ENCODE peak calls at places on chromosomes 11 and 22, in four cellular contexts. One of them, this sample, is unnamed.
A peak's percentile ranks its signal among the peaks of the same experiment; 100 is the strongest.

GRCh38 chr22:44723801-44724200 is 21.8 kb downstream of the PRR5 start:
- DNase-seq in Karpas-422: peak; percentile 90
- DNase-seq in CD8-positive, alpha-beta memory T cell: no peak
- DNase-seq in neuronal stem cell: no peak
- DNase-seq in this sample: no peak

GRCh38 chr11:26613759-26614158 is 41.7 kb upstream of the MUC15 start:
- DNase-seq in Karpas-422: no peak
- DNase-seq in CD8-positive, alpha-beta memory T cell: no peak
- DNase-seq in neuronal stem cell: no peak
- DNase-seq in this sample: no peak

GRCh38 chr22:40753114-40753513 is 66.0 kb downstream of the SLC25A17 start:
- DNase-seq in Karpas-422: no peak
- DNase-seq in CD8-positive, alpha-beta memory T cell: no peak
- DNase-seq in neuronal stem cell: no peak
- DNase-seq in this sample: no peak

GRCh38 chr22:43047605-43048004 is 32.7 kb upstream of the PACSIN2 start:
- DNase-seq in Karpas-422: no peak
- DNase-seq in CD8-positive, alpha-beta memory T cell: no peak
- DNase-seq in neuronal stem cell: no peak
- DNase-seq in this sample: no peak

GRCh38 chr11:12569499-12570040 is 104.7 kb upstream of the TEAD1 start:
- DNase-seq in Karpas-422: no peak
- DNase-seq in CD8-positive, alpha-beta memory T cell: no peak
- DNase-seq in neuronal stem cell: no peak
- DNase-seq in this sample: no peak

GRCh38 chr11:103944251-103944944 is 92.0 kb upstream of the DDI1 start:
- DNase-seq in Karpas-422: no peak
- DNase-seq in CD8-positive, alpha-beta memory T cell: no peak
- DNase-seq in neuronal stem cell: no peak
- DNase-seq in this sample: no peak

GRCh38 chr11:123924027-123924426 is 15.4 kb upstream of the OR4D5 start:
- DNase-seq in Karpas-422: no peak
- DNase-seq in CD8-positive, alpha-beta memory T cell: no peak
- DNase-seq in neuronal stem cell: no peak
- DNase-seq in this sample: no peak

GRCh38 chr22:37739611-37740049 is 42.8 kb downstream of the TRIOBP start:
- DNase-seq in Karpas-422: no peak
- DNase-seq in CD8-positive, alpha-beta memory T cell: no peak
- DNase-seq in neuronal stem cell: no peak
- DNase-seq in this sample: peak; percentile 25

GRCh38 chr22:29343313-29343805 is 27.9 kb upstream of the RASL10A start:
- DNase-seq in Karpas-422: no peak
- DNase-seq in CD8-positive, alpha-beta memory T cell: no peak
- DNase-seq in neuronal stem cell: no peak
- DNase-seq in this sample: no peak

GRCh38 chr22:47328550-47329243 is 566.2 kb downstream of the TBC1D22A start:
- DNase-seq in Karpas-422: no peak
- DNase-seq in CD8-positive, alpha-beta memory T cell: no peak
- DNase-seq in neuronal stem cell: no peak
- DNase-seq in this sample: peak; percentile 23

GRCh38 chr11:131943296-131943695 is 572.9 kb downstream of the NTM start:
- DNase-seq in Karpas-422: no peak
- DNase-seq in CD8-positive, alpha-beta memory T cell: no peak
- DNase-seq in neuronal stem cell: no peak
- DNase-seq in this sample: no peak

GRCh38 chr11:12922418-12922817 is 86.7 kb upstream of the RASSF10 start:
- DNase-seq in Karpas-422: no peak
- DNase-seq in CD8-positive, alpha-beta memory T cell: no peak
- DNase-seq in neuronal stem cell: no peak
- DNase-seq in this sample: no peak

GRCh38 chr11:102147031-102147430 is 36.8 kb downstream of the YAP1 start:
- DNase-seq in Karpas-422: no peak
- DNase-seq in CD8-positive, alpha-beta memory T cell: no peak
- DNase-seq in neuronal stem cell: no peak
- DNase-seq in this sample: no peak

GRCh38 chr22:43185860-43186261 is 1.1 kb downstream of the TTLL12 start:
- DNase-seq in Karpas-422: peak; percentile 55
- DNase-seq in CD8-positive, alpha-beta memory T cell: no peak
- DNase-seq in neuronal stem cell: no peak
- DNase-seq in this sample: peak; percentile 52

GRCh38 chr11:66429983-66430602 is 8.6 kb downstream of the MRPL11 start:
- DNase-seq in Karpas-422: peak; percentile 93
- DNase-seq in CD8-positive, alpha-beta memory T cell: peak; percentile 41
- DNase-seq in neuronal stem cell: peak; percentile 76
- DNase-seq in this sample: peak; percentile 39

GRCh38 chr11:128686745-128687177 is 7.1 kb upstream of the FLI1 start:
- DNase-seq in Karpas-422: no peak
- DNase-seq in CD8-positive, alpha-beta memory T cell: peak; percentile 44
- DNase-seq in neuronal stem cell: no peak
- DNase-seq in this sample: no peak

GRCh38 chr11:8107642-8108041 is 26.6 kb downstream of the TUB start:
- DNase-seq in Karpas-422: no peak
- DNase-seq in CD8-positive, alpha-beta memory T cell: no peak
- DNase-seq in neuronal stem cell: no peak
- DNase-seq in this sample: no peak

GRCh38 chr11:78821371-78822306 is 247.0 kb upstream of the NARS2 start:
- DNase-seq in Karpas-422: no peak
- DNase-seq in CD8-positive, alpha-beta memory T cell: no peak
- DNase-seq in neuronal stem cell: no peak
- DNase-seq in this sample: no peak

GRCh38 chr11:111155021-111155420 is 90.5 kb upstream of the POU2AF2 start:
- DNase-seq in Karpas-422: no peak
- DNase-seq in CD8-positive, alpha-beta memory T cell: no peak
- DNase-seq in neuronal stem cell: no peak
- DNase-seq in this sample: no peak

GRCh38 chr11:71244116-71244815 is 8.1 kb downstream of the SHANK2 start:
- DNase-seq in Karpas-422: no peak
- DNase-seq in CD8-positive, alpha-beta memory T cell: no peak
- DNase-seq in neuronal stem cell: no peak
- DNase-seq in this sample: no peak

GRCh38 chr11:14144905-14145304 is 182.4 kb downstream of the SPON1 start:
- DNase-seq in Karpas-422: no peak
- DNase-seq in CD8-positive, alpha-beta memory T cell: no peak
- DNase-seq in neuronal stem cell: no peak
- DNase-seq in this sample: no peak

GRCh38 chr22:47190957-47191323 is 428.5 kb downstream of the TBC1D22A start:
- DNase-seq in Karpas-422: no peak
- DNase-seq in CD8-positive, alpha-beta memory T cell: no peak
- DNase-seq in neuronal stem cell: no peak
- DNase-seq in this sample: no peak

GRCh38 chr11:30321321-30321720 is 1.6 kb upstream of the ARL14EP start:
- DNase-seq in Karpas-422: peak; percentile 68
- DNase-seq in CD8-positive, alpha-beta memory T cell: no peak
- DNase-seq in neuronal stem cell: no peak
- DNase-seq in this sample: no peak

GRCh38 chr11:77200351-77200750 is 72.3 kb downstream of the MYO7A start:
- DNase-seq in Karpas-422: no peak
- DNase-seq in CD8-positive, alpha-beta memory T cell: no peak
- DNase-seq in neuronal stem cell: no peak
- DNase-seq in this sample: no peak

GRCh38 chr11:81895258-81895657 is 838.4 kb downstream of the FAM181B start:
- DNase-seq in Karpas-422: no peak
- DNase-seq in CD8-positive, alpha-beta memory T cell: no peak
- DNase-seq in neuronal stem cell: no peak
- DNase-seq in this sample: no peak

GRCh38 chr22:50299724-50300619 is 7.5 kb downstream of the PLXNB2 start:
- DNase-seq in Karpas-422: no peak
- DNase-seq in CD8-positive, alpha-beta memory T cell: no peak
- DNase-seq in neuronal stem cell: no peak
- DNase-seq in this sample: no peak

GRCh38 chr22:50300620-50301257 is 6.7 kb downstream of the PLXNB2 start:
- DNase-seq in Karpas-422: no peak
- DNase-seq in CD8-positive, alpha-beta memory T cell: no peak
- DNase-seq in neuronal stem cell: no peak
- DNase-seq in this sample: no peak

GRCh38 chr22:50302041-50302541 is 5.4 kb downstream of the PLXNB2 start:
- DNase-seq in Karpas-422: no peak
- DNase-seq in CD8-positive, alpha-beta memory T cell: no peak
- DNase-seq in neuronal stem cell: no peak
- DNase-seq in this sample: no peak

GRCh38 chr22:50302564-50302963 is 4.9 kb downstream of the PLXNB2 start:
- DNase-seq in Karpas-422: no peak
- DNase-seq in CD8-positive, alpha-beta memory T cell: no peak
- DNase-seq in neuronal stem cell: no peak
- DNase-seq in this sample: no peak

DNA sequence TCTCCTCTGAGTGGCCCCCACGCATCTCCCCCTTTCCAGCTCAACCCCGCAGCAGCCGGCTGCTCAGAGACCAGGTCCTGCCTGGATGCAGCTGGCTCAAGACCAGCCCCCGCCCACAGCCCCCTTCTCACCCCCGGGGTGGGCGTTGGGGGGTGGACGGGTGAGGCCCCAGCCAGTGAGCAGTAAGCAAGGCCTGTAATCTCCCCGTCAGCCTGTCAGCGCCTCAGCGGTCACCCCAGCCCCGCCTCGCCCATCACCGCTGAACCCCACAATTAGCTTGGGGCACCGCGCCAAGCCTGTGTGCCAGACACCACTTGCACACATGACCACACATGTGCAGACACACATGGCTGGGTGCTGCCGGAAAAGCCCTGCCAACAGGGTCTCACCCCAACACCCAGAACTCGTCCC is 5.9 kb downstream of the PLXNB2 start:
- DNase-seq in Karpas-422: peak; percentile 57
- DNase-seq in CD8-positive, alpha-beta memory T cell: no peak
- DNase-seq in neuronal stem cell: no peak
- DNase-seq in this sample: no peak
- H3K4me1 ChIP-seq in Karpas-422: peaks cover 50% of the 10 kb centered on the region
- H3K4me1 ChIP-seq in CD8-positive, alpha-beta memory T cell: no peaks in the 10 kb centered on the region
- H3K4me1 ChIP-seq in neuronal stem cell: peaks cover 32% of the 10 kb centered on the region
- H3K4me1 ChIP-seq in this sample: peaks cover 97% of the 10 kb centered on the region

GRCh38 chr11:114308689-114309089 is 12.5 kb downstream of the NNMT start:
- DNase-seq in Karpas-422: no peak
- DNase-seq in CD8-positive, alpha-beta memory T cell: no peak
- DNase-seq in neuronal stem cell: no peak
- DNase-seq in this sample: no peak
- H3K4me1 ChIP-seq in Karpas-422: no peaks in the 10 kb centered on the region
- H3K4me1 ChIP-seq in CD8-positive, alpha-beta memory T cell: no peaks in the 10 kb centered on the region
- H3K4me1 ChIP-seq in neuronal stem cell: no peaks in the 10 kb centered on the region
- H3K4me1 ChIP-seq in this sample: peaks cover 9% of the 10 kb centered on the region

DNA sequence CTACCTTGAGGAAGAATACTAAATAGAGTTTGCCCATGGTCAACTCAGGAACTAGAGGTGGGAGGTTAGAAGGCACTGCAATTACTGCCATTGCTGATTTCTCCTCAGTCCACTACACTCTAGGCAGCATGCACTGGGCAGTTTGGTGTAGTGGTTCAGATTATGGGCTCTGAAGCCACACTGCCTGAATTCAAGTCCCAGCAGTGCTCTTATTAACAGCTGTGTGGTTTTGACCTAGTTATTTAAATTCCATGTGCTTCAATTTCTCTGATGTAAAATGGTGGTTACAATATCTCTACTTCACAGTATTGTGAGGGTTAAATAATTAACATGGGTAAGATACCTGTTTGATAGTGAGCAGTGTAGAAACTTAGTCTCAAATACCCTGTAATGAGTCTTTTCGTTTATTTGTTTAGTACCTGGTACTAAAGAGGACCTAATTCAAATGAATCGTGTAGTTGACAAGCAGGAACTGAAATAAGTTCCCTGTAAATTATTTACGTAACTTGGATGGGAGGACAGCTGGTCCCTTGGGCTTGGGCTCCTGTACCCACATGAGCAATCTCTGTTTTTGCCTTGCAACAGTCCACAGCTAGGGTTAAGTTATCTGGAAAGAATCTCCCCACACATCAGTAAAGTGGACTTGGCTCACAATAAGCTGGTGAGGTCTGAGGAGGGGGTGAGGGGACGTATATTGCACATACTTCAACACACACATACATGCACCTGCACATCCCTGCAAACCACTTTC is 17.8 kb downstream of the PRR5L start:
- DNase-seq in Karpas-422: no peak
- DNase-seq in CD8-positive, alpha-beta memory T cell: no peak
- DNase-seq in neuronal stem cell: no peak
- DNase-seq in this sample: no peak
- H3K4me1 ChIP-seq in Karpas-422: no peaks in the 10 kb centered on the region
- H3K4me1 ChIP-seq in CD8-positive, alpha-beta memory T cell: no peaks in the 10 kb centered on the region
- H3K4me1 ChIP-seq in neuronal stem cell: no peaks in the 10 kb centered on the region
- H3K4me1 ChIP-seq in this sample: no peaks in the 10 kb centered on the region

GRCh38 chr11:45895553-45896259 is 10.3 kb downstream of the MAPK8IP1 start:
- DNase-seq in Karpas-422: no peak
- DNase-seq in CD8-positive, alpha-beta memory T cell: no peak
- DNase-seq in neuronal stem cell: no peak
- DNase-seq in this sample: no peak
- H3K4me1 ChIP-seq in Karpas-422: no peaks in the 10 kb centered on the region
- H3K4me1 ChIP-seq in CD8-positive, alpha-beta memory T cell: peaks cover 9% of the 10 kb centered on the region
- H3K4me1 ChIP-seq in neuronal stem cell: peaks cover 24% of the 10 kb centered on the region
- H3K4me1 ChIP-seq in this sample: peaks cover 10% of the 10 kb centered on the region

DNA sequence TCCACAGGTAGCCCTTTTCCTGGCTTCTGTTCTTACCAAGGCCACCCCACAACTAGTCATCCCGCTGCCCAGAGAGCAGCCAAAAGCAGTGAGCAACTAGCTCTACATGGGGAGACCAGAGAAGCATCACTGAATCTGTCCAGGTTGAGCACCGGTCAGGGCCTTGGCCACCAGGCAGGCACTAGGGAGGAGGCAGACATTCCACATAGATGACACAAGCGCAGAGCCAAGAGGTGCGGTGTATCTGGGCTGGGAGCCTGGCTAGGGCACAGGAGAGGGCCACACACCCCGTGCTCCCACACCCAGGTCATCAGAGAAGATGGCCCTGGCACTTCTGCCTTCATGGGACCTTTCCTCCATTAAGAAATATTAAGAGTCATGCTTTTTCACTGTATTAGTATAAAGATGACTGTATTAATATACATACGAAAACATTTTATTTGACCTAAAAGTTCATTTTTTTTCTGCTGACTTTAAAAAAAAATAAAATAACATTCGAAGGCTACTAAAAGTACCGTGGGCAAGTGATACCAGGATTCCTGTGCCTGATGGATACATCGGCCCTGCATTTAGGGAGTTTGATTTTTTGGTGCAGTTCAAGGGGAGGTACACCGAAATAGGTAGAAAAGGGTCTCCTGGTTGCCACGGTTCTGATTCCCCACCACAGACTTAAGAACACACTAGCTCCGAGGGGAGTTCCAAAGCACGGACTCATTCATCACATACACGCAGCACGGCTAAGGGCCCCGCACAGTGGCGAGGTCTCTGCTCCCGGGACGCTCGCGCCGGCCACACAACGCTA is 1.2 kb downstream of the DGCR2 start:
- DNase-seq in Karpas-422: no peak
- DNase-seq in CD8-positive, alpha-beta memory T cell: no peak
- DNase-seq in neuronal stem cell: no peak
- DNase-seq in this sample: no peak
- H3K4me1 ChIP-seq in Karpas-422: peaks cover 64% of the 10 kb centered on the region
- H3K4me1 ChIP-seq in CD8-positive, alpha-beta memory T cell: peaks cover 60% of the 10 kb centered on the region
- H3K4me1 ChIP-seq in neuronal stem cell: peaks cover 14% of the 10 kb centered on the region
- H3K4me1 ChIP-seq in this sample: no peaks in the 10 kb centered on the region

DNA sequence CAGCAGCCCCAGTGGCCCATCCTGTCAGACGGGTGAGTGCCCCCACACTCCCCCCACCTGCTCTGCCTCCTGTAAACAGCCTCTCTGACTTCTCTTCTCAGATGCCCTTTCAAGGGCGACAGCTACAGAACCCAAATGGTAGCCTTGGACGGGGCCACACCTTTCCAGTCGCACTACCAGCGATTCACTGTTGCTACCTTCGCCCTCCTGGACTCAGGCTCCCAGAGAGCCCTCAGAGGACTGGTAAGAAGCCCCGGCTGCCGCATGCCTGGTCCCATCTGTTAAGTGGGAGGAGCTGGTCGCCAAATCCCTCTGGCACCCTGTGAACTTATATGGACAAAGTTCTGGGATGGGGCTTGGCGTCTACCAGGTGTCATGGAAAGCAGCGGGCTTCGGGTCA is 6.2 kb downstream of the ZP1 start:
- DNase-seq in Karpas-422: no peak
- DNase-seq in CD8-positive, alpha-beta memory T cell: no peak
- DNase-seq in neuronal stem cell: no peak
- DNase-seq in this sample: no peak
- H3K4me1 ChIP-seq in Karpas-422: no peaks in the 10 kb centered on the region
- H3K4me1 ChIP-seq in CD8-positive, alpha-beta memory T cell: peaks cover 29% of the 10 kb centered on the region
- H3K4me1 ChIP-seq in neuronal stem cell: peaks cover 1% of the 10 kb centered on the region
- H3K4me1 ChIP-seq in this sample: peaks cover 42% of the 10 kb centered on the region

This sample was measured in tibial nerve.